ENCODE peak calls at places on chromosomes 1 and 21, in six cellular contexts. One of them, this sample, is unnamed.

GRCh38 chr1:41469706-41470105 is 14.8 kb downstream of the EDN2 start:
- DNase-seq in activated naive CD8-positive, alpha-beta T cell treated with anti-CD3 and anti-CD28 coated beads, Interleukin-2, amount 50 U/mL, for 24 hours: no peak
- DNase-seq in mucosa of gallbladder: no peak
- DNase-seq in HCT116: no peak
- DNase-seq in Karpas-422: peak
- DNase-seq in memory B cell: no peak
- DNase-seq in this sample: no peak

GRCh38 chr1:32454726-32455125 is 10.1 kb upstream of the ZBTB8B start:
- DNase-seq in mucosa of gallbladder: peak
- DNase-seq in Karpas-422: no peak
- DNase-seq in HCT116: no peak
- DNase-seq in memory B cell: no peak
- DNase-seq in activated naive CD8-positive, alpha-beta T cell treated with anti-CD3 and anti-CD28 coated beads, Interleukin-2, amount 50 U/mL, for 24 hours: no peak
- DNase-seq in this sample: no peak

GRCh38 chr21:34129039-34129891 is 55.9 kb downstream of the MRPS6 start:
- DNase-seq in mucosa of gallbladder: no peak
- DNase-seq in activated naive CD8-positive, alpha-beta T cell treated with anti-CD3 and anti-CD28 coated beads, Interleukin-2, amount 50 U/mL, for 24 hours: peak
- DNase-seq in Karpas-422: no peak
- DNase-seq in memory B cell: no peak
- DNase-seq in HCT116: no peak
- DNase-seq in this sample: peak

GRCh38 chr1:32309960-32310359 is 18.1 kb downstream of the HDAC1 start:
- DNase-seq in Karpas-422: no peak
- DNase-seq in activated naive CD8-positive, alpha-beta T cell treated with anti-CD3 and anti-CD28 coated beads, Interleukin-2, amount 50 U/mL, for 24 hours: no peak
- DNase-seq in mucosa of gallbladder: no peak
- DNase-seq in memory B cell: no peak
- DNase-seq in HCT116: no peak
- DNase-seq in this sample: no peak

GRCh38 chr21:20698585-20698984 is 299.6 kb upstream of the NCAM2 start:
- DNase-seq in Karpas-422: no peak
- DNase-seq in mucosa of gallbladder: no peak
- DNase-seq in activated naive CD8-positive, alpha-beta T cell treated with anti-CD3 and anti-CD28 coated beads, Interleukin-2, amount 50 U/mL, for 24 hours: no peak
- DNase-seq in HCT116: no peak
- DNase-seq in memory B cell: no peak
- DNase-seq in this sample: no peak

GRCh38 chr1:77143529-77144121 is 75.6 kb downstream of the PIGK start:
- DNase-seq in memory B cell: no peak
- DNase-seq in HCT116: no peak
- DNase-seq in mucosa of gallbladder: no peak
- DNase-seq in Karpas-422: peak
- DNase-seq in activated naive CD8-positive, alpha-beta T cell treated with anti-CD3 and anti-CD28 coated beads, Interleukin-2, amount 50 U/mL, for 24 hours: no peak
- DNase-seq in this sample: peak

GRCh38 chr1:205204552-205204951 is 7.0 kb downstream of the DSTYK start:
- DNase-seq in Karpas-422: no peak
- DNase-seq in activated naive CD8-positive, alpha-beta T cell treated with anti-CD3 and anti-CD28 coated beads, Interleukin-2, amount 50 U/mL, for 24 hours: no peak
- DNase-seq in HCT116: no peak
- DNase-seq in mucosa of gallbladder: no peak
- DNase-seq in memory B cell: no peak
- DNase-seq in this sample: no peak

GRCh38 chr1:2431503-2431902 is 19.1 kb upstream of the PEX10 start:
- DNase-seq in HCT116: no peak
- DNase-seq in mucosa of gallbladder: no peak
- DNase-seq in activated naive CD8-positive, alpha-beta T cell treated with anti-CD3 and anti-CD28 coated beads, Interleukin-2, amount 50 U/mL, for 24 hours: no peak
- DNase-seq in Karpas-422: no peak
- DNase-seq in memory B cell: no peak
- DNase-seq in this sample: no peak